ENCODE peak calls at places on chromosomes 2 and 18, in six cellular contexts. One of them, this sample, is unnamed.

GRCh38 chr2:3122525-3122924 is 255.1 kb downstream of the EIPR1 start:
- DNase-seq in PC-9: no peak
- DNase-seq in tibial nerve: no peak
- DNase-seq in PC-3: no peak
- DNase-seq in SK-N-SH: peak; percentile 70
- DNase-seq in thyroid gland: no peak
- DNase-seq in this sample: no peak

GRCh38 chr2:196511258-196511971 is 128.1 kb upstream of the CCDC150 start:
- DNase-seq in thyroid gland: no peak
- DNase-seq in tibial nerve: no peak
- DNase-seq in SK-N-SH: no peak
- DNase-seq in PC-9: no peak
- DNase-seq in PC-3: no peak
- DNase-seq in this sample: no peak

GRCh38 chr2:173578404-173579092 is 223.9 kb downstream of the CDCA7 start:
- DNase-seq in PC-9: no peak
- DNase-seq in thyroid gland: no peak
- DNase-seq in tibial nerve: no peak
- DNase-seq in SK-N-SH: no peak
- DNase-seq in PC-3: peak; percentile 53
- DNase-seq in this sample: no peak

GRCh38 chr2:227942021-227942420 is 70.6 kb downstream of the DAW1 start:
- DNase-seq in PC-3: peak; percentile 26
- DNase-seq in tibial nerve: no peak
- DNase-seq in thyroid gland: no peak
- DNase-seq in SK-N-SH: no peak
- DNase-seq in PC-9: no peak
- DNase-seq in this sample: no peak

GRCh38 chr2:196954001-196954400 is 27.5 kb upstream of the PGAP1 start:
- DNase-seq in tibial nerve: no peak
- DNase-seq in thyroid gland: no peak
- DNase-seq in PC-3: no peak
- DNase-seq in PC-9: no peak
- DNase-seq in SK-N-SH: no peak
- DNase-seq in this sample: no peak

GRCh38 chr18:9849407-9849961 is 36.3 kb upstream of the TXNDC2 start:
- DNase-seq in PC-9: peak; percentile 98
- DNase-seq in PC-3: peak; percentile 27
- DNase-seq in tibial nerve: no peak
- DNase-seq in thyroid gland: peak; percentile 80
- DNase-seq in SK-N-SH: no peak
- DNase-seq in this sample: no peak

GRCh38 chr2:141496805-141497204 is 634.0 kb downstream of the LRP1B start:
- DNase-seq in PC-9: no peak
- DNase-seq in PC-3: no peak
- DNase-seq in SK-N-SH: no peak
- DNase-seq in thyroid gland: no peak
- DNase-seq in tibial nerve: no peak
- DNase-seq in this sample: no peak

GRCh38 chr2:15599994-15600393 is 8.3 kb downstream of the DDX1 start:
- DNase-seq in tibial nerve: no peak
- DNase-seq in thyroid gland: no peak
- DNase-seq in SK-N-SH: no peak
- DNase-seq in PC-9: no peak
- DNase-seq in PC-3: no peak
- DNase-seq in this sample: no peak

GRCh38 chr2:20483496-20483895 is 36.6 kb downstream of the RHOB start:
- DNase-seq in tibial nerve: peak; percentile 73
- DNase-seq in thyroid gland: peak; percentile 26
- DNase-seq in SK-N-SH: no peak
- DNase-seq in PC-9: no peak
- DNase-seq in PC-3: no peak
- DNase-seq in this sample: no peak

GRCh38 chr2:220876074-220876824 is 695.9 kb downstream of the EPHA4 start:
- DNase-seq in SK-N-SH: no peak
- DNase-seq in PC-9: no peak
- DNase-seq in thyroid gland: no peak
- DNase-seq in PC-3: no peak
- DNase-seq in tibial nerve: no peak
- DNase-seq in this sample: no peak

DNA sequence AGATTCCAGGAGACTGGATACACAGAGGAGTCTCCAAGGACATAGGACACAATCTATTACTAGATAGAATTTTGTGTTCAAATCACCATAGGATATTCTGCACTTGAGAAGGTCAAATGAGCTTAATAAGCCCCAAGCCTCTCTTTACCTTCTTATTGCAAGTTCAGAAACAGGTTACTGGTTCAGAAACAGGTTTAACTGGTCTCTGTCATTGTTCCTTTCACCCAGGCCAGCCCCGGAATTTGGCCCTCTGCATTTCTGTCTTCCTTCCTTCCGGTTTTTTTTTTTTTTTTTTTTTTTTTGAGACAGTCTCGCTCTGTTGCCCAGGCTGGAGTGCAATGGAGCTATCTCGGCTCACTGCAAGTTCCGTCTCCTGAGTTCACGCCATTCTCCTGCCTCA is 700.2 kb downstream of the EPHA4 start:
- DNase-seq in tibial nerve: no peak
- DNase-seq in SK-N-SH: no peak
- DNase-seq in PC-9: peak; percentile 68
- DNase-seq in PC-3: peak; percentile 57
- DNase-seq in thyroid gland: no peak
- DNase-seq in this sample: no peak
- H3K9me3 ChIP-seq in tibial nerve: no peaks in the 10 kb centered on the region
- H3K9me3 ChIP-seq in SK-N-SH: no peaks in the 10 kb centered on the region
- H3K9me3 ChIP-seq in PC-9: peaks cover 18% of the 10 kb centered on the region
- H3K9me3 ChIP-seq in PC-3: no peaks in the 10 kb centered on the region
- H3K9me3 ChIP-seq in thyroid gland: no peaks in the 10 kb centered on the region
- H3K9me3 ChIP-seq in this sample: no peaks in the 10 kb centered on the region

GRCh38 chr18:59264136-59264571 is 9.1 kb downstream of the RAX start:
- DNase-seq in thyroid gland: no peak
- DNase-seq in PC-3: no peak
- DNase-seq in SK-N-SH: peak; percentile 47
- DNase-seq in tibial nerve: no peak
- DNase-seq in PC-9: no peak
- DNase-seq in this sample: no peak

GRCh38 chr18:59266459-59266858 is 6.8 kb downstream of the RAX start:
- DNase-seq in SK-N-SH: no peak
- DNase-seq in PC-9: no peak
- DNase-seq in tibial nerve: no peak
- DNase-seq in thyroid gland: no peak
- DNase-seq in PC-3: no peak
- DNase-seq in this sample: no peak

GRCh38 chr18:59266019-59266369 is 7.3 kb downstream of the RAX start:
- DNase-seq in thyroid gland: no peak
- DNase-seq in PC-3: no peak
- DNase-seq in tibial nerve: no peak
- DNase-seq in PC-9: no peak
- DNase-seq in SK-N-SH: no peak
- DNase-seq in this sample: no peak

GRCh38 chr18:59264651-59265245 is 8.5 kb downstream of the RAX start:
- DNase-seq in PC-9: no peak
- DNase-seq in thyroid gland: no peak
- DNase-seq in PC-3: no peak
- DNase-seq in tibial nerve: no peak
- DNase-seq in SK-N-SH: peak; percentile 44
- DNase-seq in this sample: no peak

GRCh38 chr18:59265246-59266018 is 7.8 kb downstream of the RAX start:
- DNase-seq in PC-9: no peak
- DNase-seq in SK-N-SH: peak; percentile 66
- DNase-seq in PC-3: no peak
- DNase-seq in tibial nerve: no peak
- DNase-seq in thyroid gland: no peak
- DNase-seq in this sample: no peak
- H3K4me3 ChIP-seq in PC-9: no peak overlapping the region
- H3K4me3 ChIP-seq in SK-N-SH: no peak overlapping the region
- H3K4me3 ChIP-seq in PC-3: no peak overlapping the region
- H3K4me3 ChIP-seq in tibial nerve: no peak overlapping the region
- H3K4me3 ChIP-seq in thyroid gland: no peak overlapping the region
- H3K4me3 ChIP-seq in this sample: no peak overlapping the region

GRCh38 chr2:187345338-187345737 is 102.7 kb downstream of the CALCRL start:
- DNase-seq in tibial nerve: no peak
- DNase-seq in PC-3: no peak
- DNase-seq in thyroid gland: no peak
- DNase-seq in SK-N-SH: no peak
- DNase-seq in PC-9: no peak
- DNase-seq in this sample: no peak
- H3K4me1 ChIP-seq in tibial nerve: peaks cover 17% of the 10 kb centered on the region
- H3K4me1 ChIP-seq in PC-3: no peaks in the 10 kb centered on the region
- H3K4me1 ChIP-seq in thyroid gland: peaks cover 8% of the 10 kb centered on the region
- H3K4me1 ChIP-seq in SK-N-SH: no peaks in the 10 kb centered on the region
- H3K4me1 ChIP-seq in PC-9: no peaks in the 10 kb centered on the region
- H3K4me1 ChIP-seq in this sample: no peaks in the 10 kb centered on the region

GRCh38 chr2:89823556-89823955 is 1132.1 kb downstream of the RPIA start:
- DNase-seq in SK-N-SH: no peak
- DNase-seq in thyroid gland: no peak
- DNase-seq in tibial nerve: no peak
- DNase-seq in PC-3: no peak
- DNase-seq in PC-9: no peak
- DNase-seq in this sample: no peak
- H3K9me3 ChIP-seq in SK-N-SH: no peaks in the 10 kb centered on the region
- H3K9me3 ChIP-seq in thyroid gland: peaks cover 17% of the 10 kb centered on the region
- H3K9me3 ChIP-seq in tibial nerve: no peaks in the 10 kb centered on the region
- H3K9me3 ChIP-seq in PC-3: peaks cover 55% of the 10 kb centered on the region
- H3K9me3 ChIP-seq in PC-9: peaks cover 56% of the 10 kb centered on the region
- H3K9me3 ChIP-seq in this sample: peaks cover 20% of the 10 kb centered on the region

DNA sequence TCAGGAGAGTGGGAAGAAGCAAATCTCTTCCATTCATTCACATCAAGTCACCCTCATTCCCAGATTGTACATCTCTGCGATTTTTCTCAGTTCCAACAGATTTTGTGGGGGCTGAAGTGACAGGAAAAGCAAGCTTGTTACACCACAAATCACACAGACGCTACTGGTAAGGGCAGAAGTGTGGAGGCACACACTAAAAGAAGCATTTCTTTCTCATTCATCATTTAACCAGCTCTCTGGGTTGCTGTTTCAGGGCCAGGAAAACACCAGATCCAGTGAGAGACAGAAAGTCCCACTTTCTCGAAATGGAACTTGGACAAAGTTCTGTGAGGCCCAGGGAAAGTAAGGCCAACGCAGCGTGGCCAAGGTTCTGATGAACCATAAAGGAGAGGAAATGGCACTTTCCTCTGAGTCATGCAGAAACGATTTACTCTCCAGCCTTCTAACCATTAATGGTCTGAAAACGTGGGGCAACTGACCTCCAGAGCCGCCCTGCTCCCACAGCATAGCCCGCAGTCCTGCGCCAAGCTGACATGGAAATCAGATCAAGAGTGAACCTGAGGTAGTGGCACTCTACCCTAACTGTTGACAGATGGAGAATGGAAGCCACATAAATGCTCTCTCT is 191.0 kb downstream of the C1D start:
- DNase-seq in thyroid gland: peak; percentile 53
- DNase-seq in SK-N-SH: no peak
- DNase-seq in PC-3: peak; percentile 87
- DNase-seq in PC-9: no peak
- DNase-seq in tibial nerve: no peak
- DNase-seq in this sample: no peak
- H3K4me3 ChIP-seq in thyroid gland: no peak overlapping the region
- H3K4me3 ChIP-seq in SK-N-SH: no peak overlapping the region
- H3K4me3 ChIP-seq in PC-3: no peak overlapping the region
- H3K4me3 ChIP-seq in PC-9: no peak overlapping the region
- H3K4me3 ChIP-seq in tibial nerve: no peak overlapping the region
- H3K4me3 ChIP-seq in this sample: no peak overlapping the region

GRCh38 chr2:172435608-172435911 is 8.2 kb downstream of the ITGA6 start:
- DNase-seq in tibial nerve: no peak
- DNase-seq in thyroid gland: no peak
- DNase-seq in PC-3: no peak
- DNase-seq in PC-9: no peak
- DNase-seq in SK-N-SH: no peak
- DNase-seq in this sample: no peak
- H3K4me1 ChIP-seq in tibial nerve: peaks cover 91% of the 10 kb centered on the region
- H3K4me1 ChIP-seq in thyroid gland: peaks cover 8% of the 10 kb centered on the region
- H3K4me1 ChIP-seq in PC-3: peaks cover 69% of the 10 kb centered on the region
- H3K4me1 ChIP-seq in PC-9: peaks cover 93% of the 10 kb centered on the region
- H3K4me1 ChIP-seq in SK-N-SH: no peaks in the 10 kb centered on the region
- H3K4me1 ChIP-seq in this sample: peaks cover 100% of the 10 kb centered on the region

DNA sequence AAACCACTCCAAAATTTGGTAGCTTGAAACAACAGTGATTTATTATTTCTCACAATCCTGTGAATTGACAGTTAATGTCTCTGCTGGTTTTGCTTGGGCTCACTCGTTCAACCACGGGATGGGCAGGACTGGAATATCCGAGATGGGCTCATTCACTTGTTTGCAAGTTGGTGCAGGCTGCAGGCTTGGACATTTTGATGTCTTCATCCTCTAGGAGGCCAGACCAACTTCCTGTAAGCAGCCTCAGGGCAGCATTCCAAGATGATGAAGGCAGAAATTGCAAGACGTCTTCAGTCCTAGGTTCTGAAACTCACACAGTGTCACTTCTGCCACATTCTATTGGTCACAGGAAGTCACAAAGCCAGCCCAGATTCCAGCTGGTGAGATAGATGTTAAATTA is 47.1 kb downstream of the GPR39 start:
- DNase-seq in thyroid gland: no peak
- DNase-seq in tibial nerve: no peak
- DNase-seq in SK-N-SH: no peak
- DNase-seq in PC-3: no peak
- DNase-seq in PC-9: no peak
- DNase-seq in this sample: no peak
- H3K9me3 ChIP-seq in thyroid gland: no peaks in the 10 kb centered on the region
- H3K9me3 ChIP-seq in tibial nerve: no peaks in the 10 kb centered on the region
- H3K9me3 ChIP-seq in SK-N-SH: no peaks in the 10 kb centered on the region
- H3K9me3 ChIP-seq in PC-3: peaks cover 29% of the 10 kb centered on the region
- H3K9me3 ChIP-seq in PC-9: peaks cover 55% of the 10 kb centered on the region
- H3K9me3 ChIP-seq in this sample: peaks cover 8% of the 10 kb centered on the region